ENCODE peak calls at places on chromosomes 7 and 10, in ten cellular contexts. P, F, X, K, B, R, S, E, I and C are unnamed samples.

GRCh38 chr7:9149499-9150082 is 716.2 kb downstream of the NXPH1 start:
- DNase-seq in P (no peak), F (no peak), X (no peak), K (no peak), B (no peak), R (no peak), S (no peak), E (no peak), I (no peak), C (no peak)

GRCh38 chr10:59865101-59865500 is 41.3 kb downstream of the CCDC6 start:
- DNase-seq in P (no peak), F (peak), X (peak), K (no peak), B (no peak), R (peak), S (no peak), E (no peak), I (peak), C (no peak)

GRCh38 chr10:28768227-28768626 is 90.9 kb downstream of the BAMBI start:
- DNase-seq in P (no peak), F (no peak), X (no peak), K (no peak), B (no peak), R (no peak), S (no peak), E (no peak), I (no peak), C (no peak)

GRCh38 chr10:124562425-124563060 is 100.9 kb downstream of the LHPP start:
- DNase-seq in P (peak), F (no peak), X (no peak), K (no peak), B (no peak), R (no peak), S (no peak), E (no peak), I (no peak), C (no peak)

GRCh38 chr10:132592790-132593788 is 55.5 kb downstream of the INPP5A start:
- DNase-seq in P (no peak), F (peak), X (no peak), K (no peak), B (no peak), R (peak), S (no peak), E (no peak), I (no peak), C (no peak)

GRCh38 chr7:125516194-125516593 is 586.6 kb upstream of the POT1 start:
- DNase-seq in P (no peak), F (no peak), X (no peak), K (no peak), B (peak), R (no peak), S (peak), E (no peak), I (no peak), C (no peak)

GRCh38 chr10:124153601-124153930 is 60.2 kb upstream of the CHST15 start:
- DNase-seq in P (no peak), F (no peak), X (no peak), K (no peak), B (no peak), R (no peak), S (no peak), E (no peak), I (no peak), C (no peak)

GRCh38 chr10:120978589-120979252 is 127.6 kb downstream of the WDR11 start:
- DNase-seq in P (no peak), F (no peak), X (no peak), K (no peak), B (no peak), R (peak), S (no peak), E (no peak), I (no peak), C (no peak)

GRCh38 chr7:81195033-81195432 is 276.2 kb upstream of the SEMA3C start:
- DNase-seq in P (no peak), F (no peak), X (no peak), K (no peak), B (no peak), R (no peak), S (no peak), E (no peak), I (no peak), C (no peak)

GRCh38 chr7:64992971-64993370 is 2.1 kb upstream of the ZNF117 start:
- DNase-seq in P (no peak), F (no peak), X (no peak), K (no peak), B (no peak), R (no peak), S (no peak), E (no peak), I (no peak), C (no peak)

GRCh38 chr7:85454904-85455303 is 268.0 kb upstream of the SEMA3D start:
- DNase-seq in P (no peak), F (no peak), X (no peak), K (no peak), B (no peak), R (no peak), S (no peak), E (no peak), I (no peak), C (no peak)

GRCh38 chr10:75612904-75613684 is 181.7 kb downstream of the LRMDA start:
- DNase-seq in P (no peak), F (no peak), X (peak), K (no peak), B (no peak), R (no peak), S (no peak), E (no peak), I (no peak), C (no peak)

GRCh38 chr7:103735377-103735776 is 254.1 kb downstream of the RELN start:
- DNase-seq in P (no peak), F (no peak), X (no peak), K (no peak), B (no peak), R (no peak), S (no peak), E (no peak), I (no peak), C (no peak)

GRCh38 chr7:30729642-30730041 is 22.3 kb upstream of the INMT start:
- DNase-seq in P (no peak), F (no peak), X (no peak), K (no peak), B (no peak), R (no peak), S (no peak), E (no peak), I (no peak), C (no peak)

GRCh38 chr10:21161647-21162046 is 264.5 kb upstream of the NEBL start:
- DNase-seq in P (no peak), F (no peak), X (no peak), K (no peak), B (no peak), R (no peak), S (no peak), E (no peak), I (no peak), C (peak)

GRCh38 chr10:88184543-88185297 is 321.3 kb downstream of the PTEN start:
- DNase-seq in P (no peak), F (no peak), X (no peak), K (no peak), B (no peak), R (no peak), S (no peak), E (no peak), I (no peak), C (no peak)

GRCh38 chr10:5550621-5551530 is 26.1 kb downstream of the CALML3 start:
- DNase-seq in P (peak), F (no peak), X (no peak), K (no peak), B (no peak), R (no peak), S (peak), E (no peak), I (no peak), C (no peak)

GRCh38 chr10:72756674-72757385 is 64.9 kb downstream of the MCU start:
- DNase-seq in P (no peak), F (no peak), X (no peak), K (no peak), B (no peak), R (no peak), S (no peak), E (no peak), I (peak), C (peak)

GRCh38 chr7:34840176-34840785 is 182.3 kb downstream of the NPSR1 start:
- DNase-seq in P (no peak), F (no peak), X (no peak), K (no peak), B (no peak), R (no peak), S (no peak), E (no peak), I (no peak), C (no peak)

GRCh38 chr7:111107576-111107975 is 16.6 kb downstream of the LRRN3 start:
- DNase-seq in P (no peak), F (no peak), X (no peak), K (no peak), B (no peak), R (no peak), S (no peak), E (no peak), I (no peak), C (no peak)